ENCODE peak calls at places on chromosomes 7 and 10, in nine cellular contexts. G, K, X, D, B, T, O, E and U are unnamed samples.

GRCh38 chr7:1210979-1211608 is 21.6 kb upstream of the UNCX start:
- DNase-seq in G (no peak), K (no peak), X (no peak), D (no peak), B (no peak), T (no peak), O (peak), E (no peak), U (no peak)

GRCh38 chr10:128047991-128048826 is 78.0 kb downstream of the MKI67 start:
- DNase-seq in G (peak), K (peak), X (peak), D (no peak), B (no peak), T (no peak), O (no peak), E (peak), U (no peak)

GRCh38 chr7:11707606-11708193 is 124.3 kb downstream of the THSD7A start:
- DNase-seq in G (no peak), K (no peak), X (no peak), D (no peak), B (no peak), T (no peak), O (no peak), E (no peak), U (no peak)

GRCh38 chr7:92766461-92767003 is 69.8 kb downstream of the CDK6 start:
- DNase-seq in G (no peak), K (no peak), X (no peak), D (no peak), B (peak), T (no peak), O (peak), E (no peak), U (no peak)

GRCh38 chr10:36425140-36425797 is 700.1 kb upstream of the ANKRD30A start:
- DNase-seq in G (no peak), K (no peak), X (no peak), D (no peak), B (no peak), T (no peak), O (no peak), E (no peak), U (no peak)

GRCh38 chr7:38280707-38281106 is 7.3 kb upstream of the TARP start:
- DNase-seq in G (no peak), K (no peak), X (no peak), D (no peak), B (no peak), T (no peak), O (no peak), E (no peak), U (no peak)

GRCh38 chr10:80461208-80462183 is 7.4 kb downstream of the TSPAN14 start:
- DNase-seq in G (no peak), K (no peak), X (no peak), D (no peak), B (no peak), T (no peak), O (no peak), E (no peak), U (no peak)

GRCh38 chr10:24947304-24948097 is 4.9 kb downstream of the PRTFDC1 start:
- DNase-seq in G (no peak), K (no peak), X (no peak), D (no peak), B (no peak), T (no peak), O (peak), E (no peak), U (no peak)

GRCh38 chr10:6840093-6840763 is 260.2 kb upstream of the PRKCQ start:
- DNase-seq in G (no peak), K (no peak), X (no peak), D (no peak), B (no peak), T (no peak), O (no peak), E (no peak), U (no peak)

GRCh38 chr10:63430999-63431356 is 34.8 kb downstream of the JMJD1C start:
- DNase-seq in G (no peak), K (no peak), X (no peak), D (no peak), B (peak), T (no peak), O (no peak), E (no peak), U (no peak)

GRCh38 chr10:7484456-7485266 is 73.8 kb upstream of the SFMBT2 start:
- DNase-seq in G (peak), K (no peak), X (peak), D (no peak), B (no peak), T (no peak), O (no peak), E (no peak), U (no peak)

GRCh38 chr7:114073711-114074110 is 154.9 kb upstream of the PPP1R3A start:
- DNase-seq in G (no peak), K (no peak), X (no peak), D (no peak), B (no peak), T (no peak), O (no peak), E (no peak), U (no peak)

GRCh38 chr7:75565129-75565528 is 73.0 kb downstream of the SPDYE5 start:
- DNase-seq in G (no peak), K (peak), X (no peak), D (no peak), B (peak), T (peak), O (peak), E (peak), U (no peak)

GRCh38 chr10:124592101-124592500 is 130.5 kb downstream of the LHPP start:
- DNase-seq in G (no peak), K (no peak), X (no peak), D (no peak), B (no peak), T (no peak), O (no peak), E (no peak), U (no peak)

GRCh38 chr7:130960208-130960988 is 226.4 kb upstream of the KLF14 start:
- DNase-seq in G (peak), K (no peak), X (peak), D (no peak), B (peak), T (peak), O (peak), E (peak), U (no peak)

GRCh38 chr7:158662610-158663427 is 41.8 kb downstream of the NCAPG2 start:
- DNase-seq in G (no peak), K (no peak), X (no peak), D (no peak), B (no peak), T (no peak), O (no peak), E (no peak), U (no peak)

GRCh38 chr7:142066536-142066935 is 45.0 kb upstream of the MGAM2 start:
- DNase-seq in G (no peak), K (no peak), X (no peak), D (no peak), B (no peak), T (no peak), O (peak), E (no peak), U (no peak)

GRCh38 chr7:136050462-136050847 is 73.3 kb upstream of the MTPN start:
- DNase-seq in G (no peak), K (no peak), X (no peak), D (no peak), B (no peak), T (no peak), O (no peak), E (no peak), U (no peak)

GRCh38 chr7:81470084-81470723 is 299.6 kb downstream of the HGF start:
- DNase-seq in G (peak), K (peak), X (peak), D (peak), B (peak), T (no peak), O (peak), E (peak), U (peak)

GRCh38 chr7:130369831-130370230 is 10.5 kb upstream of the CPA1 start:
- DNase-seq in G (no peak), K (no peak), X (no peak), D (no peak), B (no peak), T (no peak), O (peak), E (no peak), U (no peak)

GRCh38 chr10:58081353-58081752 is 186.3 kb downstream of the IPMK start:
- DNase-seq in G (no peak), K (no peak), X (no peak), D (no peak), B (no peak), T (no peak), O (no peak), E (no peak), U (no peak)

GRCh38 chr7:21318190-21318915 is 109.5 kb upstream of the SP4 start:
- DNase-seq in G (no peak), K (no peak), X (no peak), D (no peak), B (no peak), T (no peak), O (peak), E (no peak), U (no peak)